ENCODE peak calls at places on chromosome 3, in eight cellular contexts. One of them, this sample, is unnamed.

GRCh38 chr3:38386992-38387750 is 40.6 kb downstream of the XYLB start:
- DNase-seq in nucleus accumbens: no peak
- DNase-seq in stomach: no peak
- DNase-seq in head of caudate nucleus: no peak
- DNase-seq in NCI-H146: no peak
- DNase-seq in activated CD4-positive, alpha-beta memory T cell treated with anti-CD3 and anti-CD28 coated beads, Interleukin-2, amount 10 ng/mL, durations not matched to agents 7 days and 5 days: no peak
- DNase-seq in retina: no peak
- DNase-seq in cardiac muscle cell: no peak
- DNase-seq in this sample: no peak

GRCh38 chr3:126685493-126685892 is 18.5 kb upstream of the CHCHD6 start:
- DNase-seq in stomach: no peak
- DNase-seq in cardiac muscle cell: no peak
- DNase-seq in retina: no peak
- DNase-seq in nucleus accumbens: no peak
- DNase-seq in NCI-H146: no peak
- DNase-seq in head of caudate nucleus: no peak
- DNase-seq in activated CD4-positive, alpha-beta memory T cell treated with anti-CD3 and anti-CD28 coated beads, Interleukin-2, amount 10 ng/mL, durations not matched to agents 7 days and 5 days: no peak
- DNase-seq in this sample: no peak

GRCh38 chr3:197829397-197830045 is 38.5 kb downstream of the LRCH3 start:
- DNase-seq in activated CD4-positive, alpha-beta memory T cell treated with anti-CD3 and anti-CD28 coated beads, Interleukin-2, amount 10 ng/mL, durations not matched to agents 7 days and 5 days: no peak
- DNase-seq in stomach: no peak
- DNase-seq in head of caudate nucleus: no peak
- DNase-seq in nucleus accumbens: no peak
- DNase-seq in cardiac muscle cell: no peak
- DNase-seq in retina: no peak
- DNase-seq in NCI-H146: no peak
- DNase-seq in this sample: no peak

GRCh38 chr3:20125912-20126311 is 60.1 kb downstream of the SGO1 start:
- DNase-seq in activated CD4-positive, alpha-beta memory T cell treated with anti-CD3 and anti-CD28 coated beads, Interleukin-2, amount 10 ng/mL, durations not matched to agents 7 days and 5 days: no peak
- DNase-seq in NCI-H146: no peak
- DNase-seq in cardiac muscle cell: no peak
- DNase-seq in head of caudate nucleus: no peak
- DNase-seq in nucleus accumbens: no peak
- DNase-seq in stomach: no peak
- DNase-seq in retina: no peak
- DNase-seq in this sample: peak; percentile 29

GRCh38 chr3:138479355-138479964 is 45.0 kb downstream of the ESYT3 start:
- DNase-seq in nucleus accumbens: no peak
- DNase-seq in head of caudate nucleus: no peak
- DNase-seq in retina: no peak
- DNase-seq in cardiac muscle cell: peak; percentile 59
- DNase-seq in NCI-H146: peak; percentile 58
- DNase-seq in stomach: no peak
- DNase-seq in activated CD4-positive, alpha-beta memory T cell treated with anti-CD3 and anti-CD28 coated beads, Interleukin-2, amount 10 ng/mL, durations not matched to agents 7 days and 5 days: peak; percentile 55
- DNase-seq in this sample: no peak

GRCh38 chr3:192422998-192423349 is 304.4 kb downstream of the FGF12 start:
- DNase-seq in retina: peak; percentile 33
- DNase-seq in activated CD4-positive, alpha-beta memory T cell treated with anti-CD3 and anti-CD28 coated beads, Interleukin-2, amount 10 ng/mL, durations not matched to agents 7 days and 5 days: no peak
- DNase-seq in stomach: no peak
- DNase-seq in nucleus accumbens: no peak
- DNase-seq in head of caudate nucleus: no peak
- DNase-seq in NCI-H146: peak; percentile 47
- DNase-seq in cardiac muscle cell: peak; percentile 47
- DNase-seq in this sample: no peak

GRCh38 chr3:8756671-8757070 is 12.7 kb downstream of the OXTR start:
- DNase-seq in stomach: no peak
- DNase-seq in NCI-H146: no peak
- DNase-seq in activated CD4-positive, alpha-beta memory T cell treated with anti-CD3 and anti-CD28 coated beads, Interleukin-2, amount 10 ng/mL, durations not matched to agents 7 days and 5 days: no peak
- DNase-seq in cardiac muscle cell: no peak
- DNase-seq in retina: no peak
- DNase-seq in nucleus accumbens: no peak
- DNase-seq in head of caudate nucleus: no peak
- DNase-seq in this sample: no peak

GRCh38 chr3:131381445-131382291 is at the start of gene NUDT16:
- DNase-seq in stomach: peak; percentile 100
- DNase-seq in activated CD4-positive, alpha-beta memory T cell treated with anti-CD3 and anti-CD28 coated beads, Interleukin-2, amount 10 ng/mL, durations not matched to agents 7 days and 5 days: peak; percentile 99
- DNase-seq in head of caudate nucleus: peak; percentile 98
- DNase-seq in NCI-H146: peak; percentile 100
- DNase-seq in nucleus accumbens: peak; percentile 97
- DNase-seq in retina: peak; percentile 97
- DNase-seq in cardiac muscle cell: peak; percentile 100
- DNase-seq in this sample: peak; percentile 97

GRCh38 chr3:181384970-181385369 is 326.8 kb upstream of the SOX2 start:
- DNase-seq in stomach: no peak
- DNase-seq in NCI-H146: no peak
- DNase-seq in nucleus accumbens: no peak
- DNase-seq in cardiac muscle cell: no peak
- DNase-seq in head of caudate nucleus: peak; percentile 3
- DNase-seq in activated CD4-positive, alpha-beta memory T cell treated with anti-CD3 and anti-CD28 coated beads, Interleukin-2, amount 10 ng/mL, durations not matched to agents 7 days and 5 days: no peak
- DNase-seq in retina: no peak
- DNase-seq in this sample: no peak

GRCh38 chr3:102053375-102053989 is 204.2 kb downstream of the NFKBIZ start:
- DNase-seq in cardiac muscle cell: peak; percentile 50
- DNase-seq in activated CD4-positive, alpha-beta memory T cell treated with anti-CD3 and anti-CD28 coated beads, Interleukin-2, amount 10 ng/mL, durations not matched to agents 7 days and 5 days: no peak
- DNase-seq in retina: no peak
- DNase-seq in NCI-H146: no peak
- DNase-seq in nucleus accumbens: no peak
- DNase-seq in head of caudate nucleus: no peak
- DNase-seq in stomach: no peak
- DNase-seq in this sample: no peak

GRCh38 chr3:151445283-151446001 is 15.4 kb downstream of the IGSF10 start:
- DNase-seq in nucleus accumbens: no peak
- DNase-seq in stomach: no peak
- DNase-seq in head of caudate nucleus: no peak
- DNase-seq in retina: no peak
- DNase-seq in cardiac muscle cell: peak; percentile 96
- DNase-seq in activated CD4-positive, alpha-beta memory T cell treated with anti-CD3 and anti-CD28 coated beads, Interleukin-2, amount 10 ng/mL, durations not matched to agents 7 days and 5 days: no peak
- DNase-seq in NCI-H146: no peak
- DNase-seq in this sample: no peak